ENCODE peak calls at places on chromosomes 11 and 22, in four cellular contexts. O is mammary epithelial cell, G is HepG2, D is neuronal stem cell. Q is an unnamed sample.

GRCh38 chr11:19160839-19161238 is 40.9 kb downstream of the CSRP3 start:
- DNase-seq in O (no peak), G (no peak), D (no peak), Q (peak)

GRCh38 chr11:7673724-7674434 is 579 bp upstream of the CYB5R2 start:
- DNase-seq in O (no peak), G (no peak), D (peak), Q (no peak)

GRCh38 chr11:84583106-84583505 is 1044.0 kb downstream of the DLG2 start:
- DNase-seq in O (no peak), G (no peak), D (no peak), Q (no peak)

GRCh38 chr22:48860557-48860956 is 967.1 kb downstream of the BRD1 start:
- DNase-seq in O (no peak), G (no peak), D (no peak), Q (no peak)

GRCh38 chr11:121226415-121227263 is 65.9 kb upstream of the SC5D start:
- DNase-seq in O (peak), G (no peak), D (no peak), Q (no peak)

GRCh38 chr22:46293591-46294260 is 2.9 kb upstream of the GTSE1 start:
- DNase-seq in O (no peak), G (no peak), D (no peak), Q (peak)

GRCh38 chr11:77886401-77886800 is 65.5 kb downstream of the AAMDC start:
- DNase-seq in O (no peak), G (no peak), D (peak), Q (peak)

GRCh38 chr11:33766085-33766484 is 8.2 kb downstream of the FBXO3 start:
- DNase-seq in O (no peak), G (no peak), D (no peak), Q (no peak)

GRCh38 chr11:64791781-64792291 is 11.2 kb downstream of the MAP4K2 start:
- DNase-seq in O (no peak), G (no peak), D (no peak), Q (no peak)

GRCh38 chr11:3840870-3841425 is at the start of gene RHOG:
- DNase-seq in O (peak), G (peak), D (peak), Q (peak)

GRCh38 chr22:42994917-42995562 is 19.9 kb downstream of the PACSIN2 start:
- DNase-seq in O (peak), G (peak), D (no peak), Q (peak)

GRCh38 chr11:125398994-125399638 is 96.9 kb downstream of the FEZ1 start:
- DNase-seq in O (no peak), G (no peak), D (no peak), Q (no peak)

GRCh38 chr11:66334605-66335442 is 1.4 kb downstream of the RIN1 start:
- DNase-seq in O (no peak), G (no peak), D (no peak), Q (no peak)

GRCh38 chr11:17839450-17839849 is 104.9 kb downstream of the KCNC1 start:
- DNase-seq in O (no peak), G (no peak), D (no peak), Q (no peak)

GRCh38 chr11:76910620-76911414 is 50.1 kb downstream of the ACER3 start:
- DNase-seq in O (no peak), G (no peak), D (no peak), Q (no peak)

GRCh38 chr11:44658451-44658850 is 68.3 kb upstream of the TSPAN18 start:
- DNase-seq in O (no peak), G (no peak), D (no peak), Q (no peak)
- H3K4me3 ChIP-seq in O (no peak), G (no peak), D (no peak), Q (no peak)

GRCh38 chr11:61797263-61797944 is 4.7 kb downstream of the FEN1 start:
- DNase-seq in O (peak), G (peak), D (peak), Q (peak)
- H2AFZ ChIP-seq in O (no peak), G (no peak), D (no peak), Q (no peak)

GRCh38 chr22:36761553-36762240 is 14.2 kb downstream of the IFT27 start:
- DNase-seq in O (no peak), G (no peak), D (no peak), Q (no peak)
- H3K4me2 ChIP-seq in O (no peak), G (no peak), D (no peak), Q (no peak)

GRCh38 chr11:123525511-123525918 is 95.4 kb downstream of the GRAMD1B start:
- DNase-seq in O (no peak), G (no peak), D (no peak), Q (no peak)
- H3K4me3 ChIP-seq in O (peak), G (no peak), D (no peak), Q (no peak)

DNA sequence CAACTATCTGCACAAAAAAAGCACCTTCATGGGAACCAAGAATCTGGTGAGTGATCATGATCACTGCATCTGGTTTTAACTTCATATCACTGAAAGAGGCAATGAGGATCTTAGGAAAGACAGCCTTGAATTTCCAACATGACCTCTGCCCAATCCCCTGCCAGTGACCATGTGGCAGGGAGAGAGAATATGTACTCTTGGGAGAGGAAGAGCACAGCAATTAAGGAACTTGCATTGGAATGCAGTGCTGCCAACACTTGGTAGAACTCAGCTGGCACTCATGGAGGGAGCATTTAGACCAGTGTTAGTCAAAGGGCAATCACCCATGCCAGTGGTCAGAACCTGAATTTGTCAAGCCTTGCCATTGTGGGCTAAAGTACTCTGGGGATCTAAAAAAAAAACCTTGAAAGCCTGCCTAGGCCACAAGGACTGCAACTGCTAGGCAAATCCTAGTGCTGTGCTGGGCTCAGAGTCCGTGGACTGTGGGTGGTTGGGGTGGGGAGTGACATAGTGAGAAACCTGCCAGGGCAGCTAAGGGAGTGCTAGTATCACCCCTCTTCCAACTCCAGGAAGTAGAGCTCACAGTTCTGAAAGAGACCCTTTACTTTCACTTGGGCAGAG is 23.1 kb downstream of the JRKL start:
- DNase-seq in O (no peak), G (peak), D (no peak), Q (no peak)
- H2AFZ ChIP-seq in O (peak), G (peak), D (peak), Q (no peak)

DNA sequence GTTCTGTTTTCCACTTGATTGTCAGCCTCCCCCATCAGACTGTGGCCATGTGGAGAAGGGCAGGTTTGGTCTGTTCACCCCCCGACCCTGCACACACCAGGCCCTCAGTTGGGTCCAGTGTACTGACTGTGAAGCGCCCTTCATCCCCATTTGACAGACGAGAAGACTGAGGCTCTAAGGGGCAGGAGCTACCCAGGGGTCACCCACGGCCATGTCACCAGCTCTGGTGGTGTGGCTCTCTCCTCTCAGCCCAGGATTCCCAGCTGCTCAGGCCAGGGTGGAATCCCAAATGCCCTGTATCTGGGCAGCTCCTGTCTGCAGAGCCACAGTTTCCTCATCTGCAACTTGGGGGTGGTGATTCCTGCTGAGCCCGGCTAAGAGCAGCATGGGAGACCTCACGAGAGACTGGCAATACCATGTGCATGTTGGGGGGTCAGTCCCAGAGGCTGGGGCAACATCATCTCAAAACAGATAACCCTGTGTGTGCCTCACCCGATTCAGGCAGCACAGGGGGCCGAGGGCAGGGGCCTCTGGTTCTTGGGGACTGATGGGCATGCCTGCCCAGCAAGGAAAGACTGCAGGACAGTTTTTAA is 46.6 kb downstream of the MN1 start:
- DNase-seq in O (no peak), G (no peak), D (no peak), Q (no peak)
- H3K4me2 ChIP-seq in O (peak), G (no peak), D (no peak), Q (no peak)

DNA sequence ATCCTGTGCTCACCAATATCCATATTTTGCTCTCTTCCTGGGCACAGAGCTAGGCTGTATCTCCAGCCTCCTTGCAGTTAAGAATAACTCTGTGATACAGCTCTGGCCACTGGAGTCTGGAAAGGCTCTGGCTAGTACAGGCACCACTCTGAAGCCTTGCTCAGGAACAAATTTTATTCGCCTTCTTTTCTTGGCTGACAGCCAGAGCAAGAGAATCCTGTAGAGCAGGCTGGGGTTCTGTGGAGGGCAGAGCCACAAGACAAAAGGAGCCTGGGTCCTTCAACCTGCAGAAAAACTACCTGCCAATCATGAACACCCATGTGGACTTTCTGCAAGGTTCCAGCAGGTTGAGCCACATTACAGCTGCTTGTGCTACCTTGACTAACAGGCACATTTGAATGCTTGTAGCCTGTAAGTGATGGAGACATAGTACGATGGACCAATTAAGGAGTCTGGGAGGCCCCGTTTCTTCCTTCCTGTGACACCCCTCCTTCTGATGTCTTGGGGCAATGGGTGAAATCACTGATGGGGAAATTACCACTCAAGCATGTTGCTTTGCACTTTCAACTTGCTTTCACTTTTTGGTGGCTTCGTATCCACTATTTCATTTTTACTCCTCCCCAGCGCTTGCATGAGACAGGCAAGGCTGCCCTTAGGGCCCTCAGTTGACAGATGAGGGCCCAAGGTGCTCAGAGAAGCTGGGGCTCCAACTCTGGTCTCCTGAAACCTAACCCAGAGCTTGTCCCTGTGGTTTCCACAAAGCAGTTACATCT is 267.2 kb upstream of the SYN3 start:
- DNase-seq in O (no peak), G (no peak), D (no peak), Q (no peak)
- H3K4me3 ChIP-seq in O (no peak), G (no peak), D (no peak), Q (no peak)

GRCh38 chr22:17703811-17704210 is 65.3 kb downstream of the BCL2L13 start:
- DNase-seq in O (no peak), G (no peak), D (no peak), Q (peak)

GRCh38 chr22:17705565-17706450 is 67.3 kb downstream of the BCL2L13 start:
- DNase-seq in O (peak), G (no peak), D (no peak), Q (peak)

GRCh38 chr22:17707526-17707925 is 66.7 kb downstream of the BID start:
- DNase-seq in O (no peak), G (no peak), D (no peak), Q (peak)

GRCh38 chr22:17706947-17707346 is 67.3 kb downstream of the BID start:
- DNase-seq in O (no peak), G (no peak), D (no peak), Q (no peak)

DNA sequence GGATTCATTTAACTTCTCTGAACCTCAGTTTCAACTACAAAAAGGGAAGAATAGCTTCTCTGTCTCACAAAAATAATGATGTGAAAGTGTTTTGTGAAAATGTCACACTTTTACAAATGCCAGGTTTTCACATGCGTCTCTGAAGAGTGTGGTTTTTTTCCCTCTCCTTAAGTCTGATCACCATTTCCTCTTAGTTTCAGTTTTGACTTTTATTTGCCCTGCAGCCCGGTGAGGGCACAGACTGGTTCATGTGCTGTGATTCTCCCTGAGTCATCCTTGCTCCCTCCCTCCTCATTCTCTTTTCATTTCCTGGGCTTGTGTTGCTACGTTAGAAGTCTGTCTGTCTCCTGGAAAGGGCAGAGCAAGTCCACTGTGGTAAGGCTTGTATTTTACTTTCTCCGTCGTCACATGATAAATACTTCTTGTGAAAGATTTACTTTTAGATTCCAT is 67.8 kb downstream of the BID start:
- DNase-seq in O (peak), G (peak), D (no peak), Q (peak)
- H2AFZ ChIP-seq in O (peak), G (no peak), D (peak), Q (no peak)

DNA sequence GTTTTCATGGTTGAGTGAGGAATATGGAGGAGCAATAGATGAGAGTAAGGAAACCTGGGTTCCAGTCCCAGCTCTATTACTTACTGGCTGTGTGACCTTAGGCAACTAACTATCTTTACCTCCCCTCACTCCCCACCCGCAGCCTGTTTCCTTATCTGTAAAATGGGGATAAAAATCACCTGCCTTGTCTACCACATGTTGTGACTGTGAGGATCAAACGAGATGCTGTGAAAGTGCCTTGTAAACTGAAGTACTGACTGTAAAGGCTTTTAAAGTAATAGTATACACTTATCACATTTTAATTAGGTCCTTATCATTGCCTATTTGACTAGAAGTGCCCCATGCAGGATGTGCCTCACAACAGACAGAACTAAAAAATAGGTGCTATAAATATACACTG is 18.9 kb upstream of the PPP2R1B start:
- DNase-seq in O (no peak), G (no peak), D (no peak), Q (no peak)
- H3K4me2 ChIP-seq in O (no peak), G (no peak), D (no peak), Q (no peak)